ENCODE peak calls at places on chromosomes 6 and 20, in five cellular contexts. E, C, N, S and L are unnamed samples.
A peak's percentile ranks its signal among the peaks of the same experiment; 100 is the strongest.

GRCh38 chr6:158039178-158039557 is 57.5 kb downstream of the SYNJ2 start:
- DNase-seq in E (peak; percentile 67), S (no peak), N (no peak), C (no peak), L (peak; percentile 93)

GRCh38 chr6:113120577-113121285 is 736.4 kb upstream of the MARCKS start:
- DNase-seq in E (peak; percentile 93), S (no peak), C (no peak), N (no peak), L (peak; percentile 99)

GRCh38 chr6:3442444-3443220 is 14.2 kb downstream of the SLC22A23 start:
- DNase-seq in N (no peak), S (no peak), E (peak; percentile 76), C (no peak), L (peak; percentile 82)

GRCh38 chr6:146028250-146028789 is 542 bp upstream of the GRM1 start:
- DNase-seq in C (no peak), N (peak; percentile 72), E (peak; percentile 42), S (peak; percentile 93), L (peak; percentile 67)

GRCh38 chr6:4059115-4059777 is 19.7 kb downstream of the FAM217A start:
- DNase-seq in S (no peak), N (no peak), E (peak; percentile 90), C (no peak), L (peak; percentile 94)

GRCh38 chr6:4603291-4603690 is 172.9 kb upstream of the CDYL start:
- DNase-seq in N (no peak), S (no peak), C (peak; percentile 67), E (peak; percentile 67), L (peak; percentile 97)

GRCh38 chr20:10288954-10289646 is 70.5 kb downstream of the SNAP25 start:
- DNase-seq in N (no peak), C (no peak), E (no peak), S (no peak), L (no peak)

GRCh38 chr20:63091901-63092659 is 85.3 kb upstream of the BHLHE23 start:
- DNase-seq in C (peak; percentile 29), N (no peak), E (no peak), S (peak; percentile 2), L (no peak)

GRCh38 chr6:11607381-11607780 is 69.8 kb downstream of the TMEM170B start:
- DNase-seq in N (no peak), C (no peak), E (peak; percentile 31), S (no peak), L (no peak)

GRCh38 chr6:82113231-82113630 is 134.3 kb downstream of the IBTK start:
- DNase-seq in N (no peak), S (no peak), C (no peak), E (no peak), L (no peak)

DNA sequence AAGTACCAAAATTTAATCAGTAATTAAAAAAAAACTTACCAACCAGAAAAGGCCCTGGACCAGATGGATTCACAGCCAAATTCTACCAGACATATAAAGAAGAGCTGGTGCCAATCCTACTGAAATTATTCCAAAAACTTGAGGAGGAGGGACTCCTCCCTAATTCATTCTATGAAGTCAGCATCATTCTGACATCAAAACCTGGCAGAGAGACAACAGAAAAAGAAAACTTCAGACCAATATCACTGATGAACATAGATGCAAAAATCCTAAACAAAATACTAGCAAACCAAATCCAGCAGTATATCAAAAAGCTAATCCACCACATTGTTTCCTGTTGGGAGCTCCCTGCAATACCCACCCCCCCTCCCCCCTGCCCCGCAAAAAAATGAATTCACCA is at the start of gene WFDC11:
- DNase-seq in E (no peak), N (no peak), C (no peak), S (no peak), L (no peak)
- TF ChIP-seq CTCF in E (no peak), N (no peak), C (no peak), S (no peak), L (no peak)

DNA sequence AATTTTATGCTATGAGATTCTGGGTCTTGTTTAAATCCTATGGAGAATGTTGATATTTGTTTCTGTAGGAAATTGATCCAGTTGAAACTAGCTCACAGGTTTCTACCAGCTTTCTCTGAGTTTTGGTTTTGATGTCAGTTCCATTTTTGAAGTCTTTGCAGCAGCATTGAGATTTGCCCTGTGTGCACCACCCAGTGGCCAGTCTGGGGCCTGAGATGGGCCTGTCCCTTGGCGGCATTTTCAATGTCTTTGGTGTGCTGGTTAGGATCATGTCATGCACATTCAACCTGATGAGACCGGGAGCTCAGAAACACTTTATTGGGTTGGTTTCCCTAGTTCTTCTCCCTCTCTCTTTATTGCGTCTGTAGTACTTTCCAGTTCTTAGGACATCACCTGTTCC is 395.2 kb upstream of the MAP3K7 start:
- DNase-seq in E (no peak), N (no peak), S (no peak), C (no peak), L (no peak)
- TF ChIP-seq CTCF in E (no peak), N (no peak), S (no peak), C (no peak), L (no peak)

DNA sequence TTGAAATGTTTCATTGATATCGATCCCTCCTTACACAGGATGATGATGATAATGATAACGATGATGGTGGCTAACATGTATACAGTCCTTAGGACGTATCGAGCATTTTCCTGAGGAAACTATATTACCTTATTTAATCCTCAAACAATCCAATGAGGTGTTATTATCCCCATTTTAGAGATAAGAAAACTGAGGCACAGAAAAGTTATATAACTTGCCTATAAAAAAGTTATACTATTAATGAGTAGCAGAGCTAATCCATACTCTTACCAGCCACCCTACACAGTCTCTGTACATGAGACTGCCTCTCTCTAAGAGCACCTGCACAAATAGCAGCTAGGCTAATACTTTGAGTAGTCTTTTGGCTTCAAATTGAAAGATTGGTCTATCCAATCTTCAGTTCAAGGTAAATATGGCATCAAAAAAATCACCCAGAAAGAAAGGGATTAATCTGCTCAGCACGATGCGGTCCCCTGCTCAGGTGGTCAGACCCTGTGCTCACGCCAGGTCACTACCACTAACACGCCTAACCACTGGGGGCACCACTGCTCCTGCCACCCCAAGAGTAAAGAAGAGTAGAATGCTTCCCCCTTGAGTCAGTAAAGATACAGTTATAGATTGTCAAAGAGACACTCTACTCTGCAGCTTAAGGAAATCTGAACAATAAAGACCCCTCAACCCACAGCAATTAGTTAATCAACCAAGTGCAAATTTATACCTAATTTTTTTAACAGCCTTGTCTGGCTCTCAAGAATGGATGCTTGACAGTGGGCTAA is 15.0 kb downstream of the GABBR1 start:
- DNase-seq in S (no peak), N (no peak), C (no peak), E (no peak), L (no peak)
- TF ChIP-seq CTCF in S (no peak), N (no peak), C (no peak), E (no peak), L (peak; percentile 30)

GRCh38 chr20:515696-516095 is 27.9 kb downstream of the CSNK2A1 start:
- DNase-seq in E (no peak), C (no peak), S (no peak), N (no peak), L (no peak)

GRCh38 chr20:521860-522259 is 21.7 kb downstream of the CSNK2A1 start:
- DNase-seq in S (no peak), E (no peak), C (no peak), N (no peak), L (no peak)

GRCh38 chr20:517221-517620 is 26.4 kb downstream of the CSNK2A1 start:
- DNase-seq in E (no peak), S (no peak), C (no peak), N (no peak), L (no peak)

GRCh38 chr20:519999-520398 is 23.6 kb downstream of the CSNK2A1 start:
- DNase-seq in E (no peak), N (no peak), C (no peak), S (no peak), L (no peak)
- TF ChIP-seq CTCF in E (no peak), N (no peak), C (no peak), S (no peak), L (no peak)

GRCh38 chr20:59032713-59033059 is 551 bp upstream of the ATP5F1E start:
- DNase-seq in C (no peak), S (no peak), E (peak; percentile 27), N (no peak), L (no peak)
- TF ChIP-seq CTCF in C (no peak), S (no peak), E (no peak), N (no peak), L (peak; percentile 25)

DNA sequence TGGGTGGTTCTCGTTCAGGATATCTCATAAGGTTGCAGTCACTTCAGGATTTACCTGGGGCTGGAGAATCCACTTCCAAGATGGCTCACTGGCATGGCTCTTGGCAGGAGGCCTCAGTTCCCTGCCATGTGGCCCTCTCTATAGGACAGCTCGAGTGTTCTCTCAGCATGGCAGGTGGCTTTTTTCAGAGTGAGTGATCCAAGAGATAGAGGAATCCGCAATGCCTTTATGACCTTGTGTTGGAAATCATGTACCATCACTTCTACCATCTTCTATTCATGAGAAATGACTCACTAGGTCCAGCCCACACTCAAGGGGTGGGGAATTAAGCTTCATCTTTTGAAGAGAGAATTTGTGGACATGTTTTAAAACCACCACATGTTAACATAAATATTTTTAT is 37.8 kb downstream of the PPP1R16B start:
- DNase-seq in S (no peak), E (no peak), C (no peak), N (no peak), L (no peak)
- TF ChIP-seq CTCF in S (no peak), E (no peak), C (no peak), N (no peak), L (no peak)

GRCh38 chr6:43509142-43509983 is 783 bp downstream of the LRRC73 start:
- DNase-seq in N (no peak), S (peak; percentile 54), C (no peak), E (no peak), L (no peak)
- TF ChIP-seq CTCF in N (no peak), S (no peak), C (no peak), E (no peak), L (no peak)

GRCh38 chr6:149487316-149487715 is 2.5 kb upstream of the ZC3H12D start:
- DNase-seq in C (no peak), S (no peak), E (no peak), N (no peak), L (no peak)

GRCh38 chr6:149483849-149484635 is 772 bp downstream of the ZC3H12D start:
- DNase-seq in S (no peak), N (no peak), C (no peak), E (no peak), L (peak; percentile 53)

GRCh38 chr6:149483302-149483701 is 1.5 kb downstream of the ZC3H12D start:
- DNase-seq in C (no peak), S (no peak), E (no peak), N (no peak), L (no peak)

GRCh38 chr6:149482542-149483261 is 2.1 kb downstream of the ZC3H12D start:
- DNase-seq in E (no peak), S (no peak), C (no peak), N (no peak), L (no peak)

DNA sequence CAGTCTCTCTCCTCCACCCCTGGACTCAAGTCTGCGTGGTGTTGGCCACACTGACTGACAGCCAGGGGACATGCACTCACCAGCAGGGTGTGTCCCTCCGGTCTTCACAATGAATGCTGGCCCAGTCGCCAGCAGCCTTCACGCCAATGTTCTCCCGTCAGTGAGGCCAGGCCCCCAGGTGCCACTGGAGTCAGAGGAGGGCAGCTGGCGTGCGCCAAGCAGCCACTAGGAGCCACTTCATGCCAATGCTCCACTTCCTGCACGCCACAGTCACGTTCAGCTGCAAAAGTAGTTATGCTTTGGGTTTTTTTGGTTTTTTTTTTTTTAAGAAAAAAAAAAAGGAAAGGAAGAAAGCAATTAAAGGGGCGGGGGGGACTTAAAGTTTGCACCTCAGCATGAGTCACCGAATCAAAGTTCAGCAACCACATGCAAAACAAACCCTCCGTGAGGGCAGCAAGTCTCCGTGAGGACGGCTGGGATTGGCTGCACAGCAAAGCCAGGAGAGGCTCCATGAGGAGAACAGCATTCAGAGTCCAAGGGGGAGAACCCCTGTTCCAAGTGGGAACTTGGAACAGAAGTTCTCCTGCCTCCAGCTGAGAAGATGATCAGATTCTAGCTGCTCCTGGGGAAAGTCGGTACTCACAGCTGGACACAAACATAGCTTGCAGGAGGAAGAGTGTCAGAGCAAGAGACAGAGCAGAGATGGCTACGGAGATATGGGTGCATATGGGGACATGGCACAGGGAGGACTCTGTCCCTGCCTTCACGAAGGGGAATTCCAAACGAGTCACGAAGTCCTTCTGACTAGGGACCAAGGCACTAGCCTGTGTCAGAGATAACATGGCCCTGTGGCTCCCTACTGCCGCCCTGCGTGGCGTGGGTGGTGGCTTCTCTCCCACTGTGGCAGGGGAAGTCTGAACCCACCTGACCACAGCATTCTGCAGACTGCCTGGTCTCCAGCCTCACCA is at the start of gene ZC3H12D:
- DNase-seq in N (peak; percentile 60), S (no peak), E (peak; percentile 33), C (peak; percentile 72), L (peak; percentile 86)
- TF ChIP-seq CTCF in N (peak; percentile 25), S (no peak), E (no peak), C (peak; percentile 60), L (peak; percentile 25)